ENCODE peak calls at places on chromosome 6, in five cellular contexts. J is HepG2, N is suprapubic skin, H is A549, G is ovary. F is an unnamed sample.

GRCh38 chr6:160135922-160136655 is 14.5 kb downstream of the SLC22A1 start:
- DNase-seq in J (no peak), N (no peak), H (no peak), G (no peak), F (no peak)

GRCh38 chr6:116461563-116462507 is 660 bp downstream of the CALHM6 start:
- DNase-seq in J (no peak), N (peak), H (no peak), G (peak), F (peak)

GRCh38 chr6:31574106-31575061 is 981 bp upstream of the TNF start:
- DNase-seq in J (no peak), N (no peak), H (no peak), G (no peak), F (no peak)

GRCh38 chr6:168452685-168453377 is 11.8 kb downstream of the SMOC2 start:
- DNase-seq in J (no peak), N (no peak), H (no peak), G (peak), F (no peak)

GRCh38 chr6:42514746-42515145 is 49.1 kb upstream of the UBR2 start:
- DNase-seq in J (no peak), N (no peak), H (no peak), G (no peak), F (no peak)

GRCh38 chr6:106253194-106253593 is 72.4 kb downstream of the ATG5 start:
- DNase-seq in J (no peak), N (no peak), H (no peak), G (no peak), F (no peak)

GRCh38 chr6:21679761-21680265 is 86.3 kb downstream of the SOX4 start:
- DNase-seq in J (no peak), N (no peak), H (peak), G (no peak), F (no peak)

GRCh38 chr6:6721606-6722005 is 133.1 kb downstream of the LY86 start:
- DNase-seq in J (no peak), N (no peak), H (no peak), G (no peak), F (no peak)

GRCh38 chr6:25138697-25139051 is 140.5 kb upstream of the CARMIL1 start:
- DNase-seq in J (no peak), N (no peak), H (no peak), G (no peak), F (no peak)

GRCh38 chr6:11869656-11870340 is 91.2 kb upstream of the ADTRP start:
- DNase-seq in J (no peak), N (no peak), H (no peak), G (peak), F (no peak)

GRCh38 chr6:46921059-46921458 is 679 bp downstream of the ADGRF5 start:
- DNase-seq in J (no peak), N (no peak), H (no peak), G (no peak), F (no peak)

GRCh38 chr6:105607624-105608392 is 204.9 kb upstream of the PREP start:
- DNase-seq in J (no peak), N (no peak), H (no peak), G (no peak), F (no peak)

GRCh38 chr6:89009624-89010059 is 46.2 kb upstream of the RNGTT start:
- DNase-seq in J (no peak), N (no peak), H (no peak), G (no peak), F (no peak)

GRCh38 chr6:160391419-160392116 is 43.4 kb downstream of the SLC22A3 start:
- DNase-seq in J (peak), N (no peak), H (peak), G (no peak), F (peak)

GRCh38 chr6:5082487-5083306 is 2.4 kb upstream of the PPP1R3G start:
- DNase-seq in J (peak), N (no peak), H (peak), G (no peak), F (no peak)

GRCh38 chr6:163122365-163122764 is 292.2 kb upstream of the QKI start:
- DNase-seq in J (no peak), N (no peak), H (no peak), G (no peak), F (no peak)

GRCh38 chr6:73648166-73648565 is 5.6 kb downstream of the SLC17A5 start:
- DNase-seq in J (peak), N (no peak), H (no peak), G (no peak), F (no peak)

GRCh38 chr6:3623451-3624267 is 127.9 kb downstream of the PXDC1 start:
- DNase-seq in J (no peak), N (no peak), H (no peak), G (no peak), F (no peak)

GRCh38 chr6:43009124-43009523 is 4.6 kb downstream of the MEA1 start:
- DNase-seq in J (peak), N (no peak), H (no peak), G (no peak), F (no peak)

GRCh38 chr6:101845172-101845571 is 451.7 kb downstream of the GRIK2 start:
- DNase-seq in J (no peak), N (no peak), H (no peak), G (no peak), F (no peak)

GRCh38 chr6:54988576-54988975 is 142.0 kb downstream of the FAM83B start:
- DNase-seq in J (no peak), N (no peak), H (no peak), G (no peak), F (no peak)

GRCh38 chr6:72755752-72756151 is 133.9 kb downstream of the KCNQ5 start:
- DNase-seq in J (no peak), N (no peak), H (no peak), G (no peak), F (no peak)

GRCh38 chr6:88115307-88115706 is 50.8 kb downstream of the CNR1 start:
- DNase-seq in J (no peak), N (no peak), H (no peak), G (no peak), F (no peak)

DNA sequence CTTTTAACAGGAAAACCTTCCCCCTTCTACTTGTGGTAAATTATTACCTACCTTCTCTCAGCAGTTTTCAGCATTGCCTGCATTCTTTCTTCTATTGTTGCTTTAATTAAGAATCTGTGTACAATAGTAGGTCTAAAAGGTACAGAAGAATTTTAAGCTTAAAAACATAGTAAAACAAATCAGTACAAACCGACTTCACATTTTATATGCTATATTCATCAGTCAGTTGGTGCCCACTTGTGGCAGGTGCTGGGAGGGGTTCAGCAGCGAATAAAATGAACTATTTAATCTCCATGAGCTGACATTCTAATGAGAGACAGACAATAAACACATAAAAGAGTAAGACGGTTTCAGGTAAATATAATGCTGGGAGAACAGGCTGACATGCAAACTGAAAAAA is 73.4 kb upstream of the FBXO30 start:
- DNase-seq in J (no peak), N (no peak), H (no peak), G (no peak), F (peak)
- TF ChIP-seq CTCF in J (peak), N (no peak), H (peak), G (no peak), F (peak)

DNA sequence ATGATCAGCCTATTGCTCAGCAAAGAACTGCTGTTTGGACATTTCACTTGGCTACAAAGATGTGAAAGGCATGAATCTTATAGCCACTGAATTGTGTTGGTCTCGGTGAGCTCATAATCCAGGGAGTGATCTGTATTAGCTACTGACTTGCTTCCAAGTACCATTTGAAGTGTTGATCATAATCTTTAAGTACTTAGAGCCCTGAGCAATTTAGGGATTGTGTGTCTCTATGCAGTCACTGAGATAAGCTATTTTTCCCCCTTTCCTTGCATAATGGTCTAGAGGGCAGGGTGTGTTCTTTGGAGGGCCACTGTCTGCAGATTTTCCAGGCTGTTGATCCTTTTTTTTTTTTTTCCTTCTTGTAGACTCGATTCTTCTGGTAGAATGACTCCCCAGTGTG is 393.7 kb downstream of the ESR1 start:
- DNase-seq in J (no peak), N (no peak), H (no peak), G (no peak), F (no peak)
- TF ChIP-seq EP300 in J (no peak), N (no peak), H (no peak), G (no peak), F (no peak)

GRCh38 chr6:104184036-104184435 is 675.7 kb downstream of the HACE1 start:
- DNase-seq in J (no peak), N (no peak), H (no peak), G (no peak), F (no peak)
- H3K4me3 ChIP-seq in J (no peak), N (no peak), H (no peak), G (no peak), F (no peak)

GRCh38 chr6:70667711-70668498 is at the start of gene SMAP1:
- DNase-seq in J (peak), N (peak), H (peak), G (peak), F (peak)
- TF ChIP-seq CTCF in J (peak), N (no peak), H (no peak), G (no peak), F (no peak)

DNA sequence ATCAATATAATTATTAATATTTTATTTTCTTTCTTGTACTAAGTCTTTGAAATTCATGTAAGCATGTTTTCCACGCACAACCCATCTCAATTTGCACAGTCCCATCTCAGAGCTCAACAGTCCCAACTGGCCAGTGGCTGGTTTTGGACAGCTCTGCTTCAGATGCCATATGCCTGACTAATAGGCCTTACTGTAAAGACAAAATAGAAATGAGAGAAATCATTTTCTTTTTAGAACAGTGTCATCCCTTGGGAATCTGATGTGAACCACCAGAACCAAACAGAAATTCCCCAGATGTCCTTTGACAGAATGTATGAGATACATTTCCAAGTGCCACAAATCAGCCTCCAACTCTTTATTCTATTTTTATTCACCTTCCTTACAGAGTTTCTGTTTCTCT is 338.9 kb downstream of the ESR1 start:
- DNase-seq in J (no peak), N (no peak), H (no peak), G (no peak), F (no peak)
- TF ChIP-seq EP300 in J (no peak), N (no peak), H (no peak), G (no peak), F (no peak)

GRCh38 chr6:8551386-8551785 is 116.0 kb upstream of the SLC35B3 start:
- DNase-seq in J (no peak), N (no peak), H (no peak), G (no peak), F (no peak)

GRCh38 chr6:8556370-8557018 is 121.1 kb upstream of the SLC35B3 start:
- DNase-seq in J (peak), N (no peak), H (peak), G (no peak), F (no peak)

GRCh38 chr6:8549381-8549780 is 114.0 kb upstream of the SLC35B3 start:
- DNase-seq in J (no peak), N (no peak), H (no peak), G (no peak), F (no peak)

GRCh38 chr6:8548979-8549378 is 113.6 kb upstream of the SLC35B3 start:
- DNase-seq in J (no peak), N (no peak), H (no peak), G (no peak), F (no peak)

GRCh38 chr6:8552023-8552422 is 116.7 kb upstream of the SLC35B3 start:
- DNase-seq in J (no peak), N (no peak), H (no peak), G (no peak), F (no peak)
- H3K4me3 ChIP-seq in J (no peak), N (no peak), H (no peak), G (no peak), F (no peak)

DNA sequence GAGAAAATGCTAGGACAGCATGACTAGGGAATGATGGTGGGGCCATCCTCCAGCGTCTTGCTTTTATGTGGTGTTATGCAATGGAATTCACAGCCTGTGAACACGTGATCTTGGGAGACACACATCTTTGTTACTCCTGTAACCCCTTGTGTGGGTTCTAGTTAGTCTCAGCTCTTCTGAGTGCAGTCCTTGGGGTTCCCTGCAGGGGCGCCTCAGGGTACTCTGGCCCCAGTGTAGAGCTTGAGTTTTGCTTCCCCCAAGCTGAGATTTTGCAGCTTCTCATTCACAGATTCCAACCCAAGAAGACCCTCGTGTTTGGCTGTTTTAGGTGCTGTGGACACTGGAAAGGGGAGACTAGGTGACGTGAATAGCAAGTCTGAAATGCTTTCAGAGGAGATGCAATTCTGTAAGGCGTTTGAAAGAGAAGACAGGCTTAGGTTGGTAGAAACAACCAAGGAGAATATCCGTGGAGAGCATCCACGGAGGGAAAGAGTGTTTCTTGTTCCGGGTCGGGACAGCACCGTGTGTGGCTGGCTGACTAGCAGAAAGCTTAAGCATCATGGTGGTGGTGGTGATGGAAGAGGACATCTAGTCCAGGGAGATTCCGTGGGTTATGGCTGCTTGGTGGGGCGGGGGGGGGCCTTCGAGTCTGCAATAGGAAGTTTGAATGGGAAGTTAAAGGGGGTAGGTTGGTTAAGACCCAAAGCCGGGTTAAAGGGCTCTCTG is 30.1 kb downstream of the DUSP22 start:
- DNase-seq in J (no peak), N (no peak), H (no peak), G (no peak), F (peak)
- TF ChIP-seq CTCF in J (no peak), N (no peak), H (no peak), G (no peak), F (no peak)

DNA sequence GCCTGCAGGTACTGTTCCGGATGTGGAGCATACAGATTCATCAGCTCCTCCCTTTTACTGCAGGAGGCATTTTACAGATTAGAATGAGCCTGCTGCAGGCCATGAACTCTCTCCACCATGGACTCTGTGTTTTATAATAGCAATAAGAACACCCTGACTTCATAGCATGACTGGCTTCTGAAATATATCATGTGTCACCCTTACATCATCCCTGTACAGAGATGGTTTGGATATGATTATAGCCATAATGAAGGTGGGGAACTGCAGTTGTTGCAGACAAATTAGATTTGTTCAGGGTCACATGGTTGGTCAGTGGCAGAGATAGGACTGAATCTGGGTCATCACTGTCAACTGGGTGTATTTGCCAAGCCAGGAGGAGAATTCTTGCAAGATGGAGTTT is 100.7 kb downstream of the FOXO3 start:
- DNase-seq in J (no peak), N (no peak), H (no peak), G (no peak), F (no peak)
- TF ChIP-seq EP300 in J (no peak), N (no peak), H (no peak), G (no peak), F (no peak)